ENCODE peak calls at places on chromosomes 3 and 15, in ten cellular contexts. O, A, Z, P, K, J, Y, S, M and C are unnamed samples.

GRCh38 chr15:81336568-81336967 is 12.6 kb upstream of the STARD5 start:
- DNase-seq in O (no peak), A (no peak), Z (no peak), P (no peak), K (peak; percentile 3), J (no peak), Y (no peak), S (peak; percentile 21), M (no peak), C (no peak)

GRCh38 chr3:14156843-14157561 is 21.4 kb downstream of the XPC start:
- DNase-seq in O (no peak), A (no peak), Z (no peak), P (no peak), K (no peak), J (peak; percentile 68), Y (no peak), S (no peak), M (no peak), C (no peak)

GRCh38 chr3:82773207-82773606 is 1011.8 kb upstream of the GBE1 start:
- DNase-seq in O (no peak), A (no peak), Z (no peak), P (no peak), K (no peak), J (no peak), Y (no peak), S (no peak), M (no peak), C (no peak)

GRCh38 chr15:99605490-99605931 is 39.7 kb downstream of the MEF2A start:
- DNase-seq in O (no peak), A (peak; percentile 9), Z (peak; percentile 23), P (no peak), K (no peak), J (no peak), Y (no peak), S (no peak), M (no peak), C (no peak)

GRCh38 chr3:105334138-105334882 is 32.4 kb upstream of the ALCAM start:
- DNase-seq in O (no peak), A (no peak), Z (no peak), P (no peak), K (no peak), J (no peak), Y (no peak), S (no peak), M (no peak), C (no peak)

GRCh38 chr3:49013113-49013737 is 5.2 kb downstream of the DALRD3 start:
- DNase-seq in O (no peak), A (no peak), Z (no peak), P (no peak), K (no peak), J (no peak), Y (no peak), S (no peak), M (no peak), C (no peak)

GRCh38 chr3:197428117-197428761 is 127.5 kb downstream of the BDH1 start:
- DNase-seq in O (peak; percentile 65), A (peak; percentile 76), Z (no peak), P (no peak), K (peak; percentile 32), J (peak; percentile 60), Y (peak; percentile 45), S (peak; percentile 30), M (peak; percentile 50), C (peak; percentile 68)

GRCh38 chr3:158743664-158744566 is 11.7 kb upstream of the RARRES1 start:
- DNase-seq in O (no peak), A (peak; percentile 42), Z (no peak), P (no peak), K (no peak), J (no peak), Y (no peak), S (no peak), M (no peak), C (no peak)

GRCh38 chr3:152459572-152459971 is 190.8 kb downstream of the MBNL1 start:
- DNase-seq in O (no peak), A (no peak), Z (no peak), P (no peak), K (no peak), J (no peak), Y (no peak), S (no peak), M (no peak), C (no peak)

GRCh38 chr3:9951962-9952805 is at the start of gene PRRT3:
- DNase-seq in O (peak; percentile 45), A (no peak), Z (peak; percentile 70), P (no peak), K (no peak), J (peak; percentile 69), Y (no peak), S (no peak), M (no peak), C (no peak)

GRCh38 chr3:167203062-167203461 is 177.0 kb downstream of the ZBBX start:
- DNase-seq in O (no peak), A (no peak), Z (no peak), P (no peak), K (no peak), J (no peak), Y (no peak), S (no peak), M (no peak), C (no peak)

GRCh38 chr15:87858651-87859050 is 397.9 kb downstream of the NTRK3 start:
- DNase-seq in O (no peak), A (no peak), Z (no peak), P (no peak), K (no peak), J (no peak), Y (no peak), S (no peak), M (no peak), C (no peak)

GRCh38 chr3:102053375-102053989 is 204.2 kb downstream of the NFKBIZ start:
- DNase-seq in O (no peak), A (peak; percentile 41), Z (no peak), P (no peak), K (no peak), J (no peak), Y (no peak), S (peak; percentile 22), M (no peak), C (no peak)

GRCh38 chr3:156693166-156693565 is 18.8 kb downstream of the TIPARP start:
- DNase-seq in O (no peak), A (no peak), Z (no peak), P (no peak), K (no peak), J (no peak), Y (no peak), S (no peak), M (no peak), C (no peak)

GRCh38 chr3:150762662-150763121 is 277 bp downstream of the SIAH2 start:
- DNase-seq in O (no peak), A (no peak), Z (no peak), P (no peak), K (no peak), J (no peak), Y (no peak), S (no peak), M (no peak), C (no peak)

GRCh38 chr3:150759947-150760346 is 3.0 kb downstream of the SIAH2 start:
- DNase-seq in O (no peak), A (no peak), Z (no peak), P (no peak), K (no peak), J (no peak), Y (no peak), S (no peak), M (no peak), C (no peak)

GRCh38 chr3:150761831-150762661 is 923 bp downstream of the SIAH2 start:
- DNase-seq in O (peak; percentile 64), A (peak; percentile 49), Z (peak; percentile 69), P (peak; percentile 81), K (no peak), J (peak; percentile 74), Y (peak; percentile 30), S (peak; percentile 78), M (peak; percentile 40), C (peak; percentile 72)

GRCh38 chr3:150759319-150759718 is 3.6 kb downstream of the SIAH2 start:
- DNase-seq in O (no peak), A (no peak), Z (no peak), P (no peak), K (no peak), J (no peak), Y (no peak), S (no peak), M (no peak), C (no peak)

GRCh38 chr3:150760431-150761200 is 2.4 kb downstream of the SIAH2 start:
- DNase-seq in O (no peak), A (no peak), Z (no peak), P (no peak), K (no peak), J (no peak), Y (no peak), S (no peak), M (no peak), C (no peak)
- H3K4me3 ChIP-seq in O (peak overlapping the region; percentile 67), A (peak overlapping the region; percentile 69), Z (peak overlapping the region; percentile 65), P (peak overlapping the region; percentile 77), K (peak overlapping the region; percentile 91), J (peak overlapping the region; percentile 90), Y (peak overlapping the region; percentile 69), S (peak overlapping the region; percentile 96), M (peak overlapping the region; percentile 88), C (peak overlapping the region; percentile 93)

DNA sequence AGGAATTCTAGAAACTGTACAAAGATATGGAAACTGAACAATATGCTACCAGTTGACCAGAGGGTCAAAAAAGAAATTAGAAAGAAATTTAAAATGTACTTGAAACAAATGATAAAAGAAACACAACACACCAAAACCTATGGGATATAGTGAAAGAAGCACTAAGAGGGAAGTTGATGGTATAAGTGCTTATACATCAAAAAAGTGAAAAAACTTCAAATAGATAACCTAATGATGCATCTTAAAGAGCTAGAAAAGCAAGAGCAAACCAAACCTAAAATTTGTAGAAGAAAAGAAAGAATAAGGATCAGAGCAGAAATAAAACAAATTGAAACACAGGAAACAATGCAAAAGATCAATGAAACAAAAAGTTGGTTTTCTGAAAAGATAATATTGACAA is 68.2 kb downstream of the TFDP2 start:
- DNase-seq in O (no peak), A (no peak), Z (no peak), P (no peak), K (no peak), J (no peak), Y (no peak), S (no peak), M (no peak), C (no peak)
- H3K4me1 ChIP-seq in O (no peaks in the 10 kb centered on the region), A (no peaks in the 10 kb centered on the region), Z (no peaks in the 10 kb centered on the region), P (no peaks in the 10 kb centered on the region), K (peaks cover 1% of the 10 kb centered on the region), J (no peaks in the 10 kb centered on the region), Y (no peaks in the 10 kb centered on the region), S (peaks cover 4% of the 10 kb centered on the region), M (no peaks in the 10 kb centered on the region), C (no peaks in the 10 kb centered on the region)

DNA sequence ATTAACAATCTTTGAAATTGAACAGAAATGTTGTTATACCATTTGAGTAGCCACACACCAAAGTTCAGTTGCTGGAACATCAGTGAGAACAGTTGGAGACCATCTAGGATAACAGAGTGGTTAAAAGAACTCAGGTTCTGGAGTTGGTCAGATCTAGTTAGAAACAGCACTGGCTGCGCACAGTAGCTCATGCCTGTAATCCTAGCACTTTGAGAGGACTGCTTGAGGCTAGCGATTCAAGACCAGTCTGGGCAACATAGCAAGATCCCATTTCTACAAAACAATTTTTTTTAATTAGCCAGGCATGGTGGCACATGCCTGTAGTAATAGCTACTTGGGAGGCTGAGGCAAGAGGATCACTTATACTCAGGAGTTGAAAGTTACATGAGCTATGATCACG is 7.6 kb upstream of the PKM start:
- DNase-seq in O (no peak), A (no peak), Z (no peak), P (no peak), K (no peak), J (no peak), Y (no peak), S (no peak), M (no peak), C (no peak)
- H3K27ac ChIP-seq in O (no peak overlapping the region), A (peak overlapping the region; percentile 96), Z (no peak overlapping the region), P (peak overlapping the region; percentile 8), K (peak overlapping the region; percentile 93), J (no peak overlapping the region), Y (no peak overlapping the region), S (peak overlapping the region; percentile 97), M (no peak overlapping the region), C (no peak overlapping the region)

GRCh38 chr3:31159331-31160039 is 265.0 kb upstream of the GADL1 start:
- DNase-seq in O (no peak), A (no peak), Z (no peak), P (no peak), K (no peak), J (no peak), Y (no peak), S (no peak), M (no peak), C (no peak)
- H3K4me3 ChIP-seq in O (no peak overlapping the region), A (no peak overlapping the region), Z (no peak overlapping the region), P (no peak overlapping the region), K (no peak overlapping the region), J (no peak overlapping the region), Y (no peak overlapping the region), S (no peak overlapping the region), M (no peak overlapping the region), C (no peak overlapping the region)